ENCODE peak calls at places on chromosomes 4 and X, in nine cellular contexts. One of them, this sample, is unnamed.

GRCh38 chrX:36867143-36867542 is 141.0 kb upstream of the FAM47C start:
- DNase-seq in upper lobe of right lung: no peak
- DNase-seq in GM06990: no peak
- DNase-seq in right atrium auricular region: no peak
- DNase-seq in left ventricle myocardium inferior: no peak
- DNase-seq in skeletal muscle cell: no peak
- DNase-seq in endodermal cell: no peak
- DNase-seq in tibial nerve: no peak
- DNase-seq in left lung: no peak
- DNase-seq in this sample: no peak

GRCh38 chr4:109562457-109563237 is 2.6 kb downstream of the MCUB start:
- DNase-seq in right atrium auricular region: no peak
- DNase-seq in upper lobe of right lung: no peak
- DNase-seq in left lung: no peak
- DNase-seq in endodermal cell: no peak
- DNase-seq in GM06990: no peak
- DNase-seq in tibial nerve: no peak
- DNase-seq in skeletal muscle cell: no peak
- DNase-seq in left ventricle myocardium inferior: no peak
- DNase-seq in this sample: no peak

GRCh38 chrX:14361430-14361829 is 167.9 kb upstream of the GLRA2 start:
- DNase-seq in skeletal muscle cell: no peak
- DNase-seq in left lung: no peak
- DNase-seq in tibial nerve: no peak
- DNase-seq in left ventricle myocardium inferior: no peak
- DNase-seq in GM06990: no peak
- DNase-seq in upper lobe of right lung: no peak
- DNase-seq in endodermal cell: no peak
- DNase-seq in right atrium auricular region: no peak
- DNase-seq in this sample: no peak

GRCh38 chrX:22533898-22534297 is 261.2 kb downstream of the CBLL2 start:
- DNase-seq in upper lobe of right lung: no peak
- DNase-seq in right atrium auricular region: no peak
- DNase-seq in skeletal muscle cell: no peak
- DNase-seq in endodermal cell: peak; percentile 50
- DNase-seq in left ventricle myocardium inferior: no peak
- DNase-seq in left lung: no peak
- DNase-seq in tibial nerve: no peak
- DNase-seq in GM06990: no peak
- DNase-seq in this sample: no peak

GRCh38 chr4:164438321-164438720 is 315.6 kb upstream of the SMIM31 start:
- DNase-seq in left ventricle myocardium inferior: no peak
- DNase-seq in GM06990: no peak
- DNase-seq in endodermal cell: no peak
- DNase-seq in skeletal muscle cell: no peak
- DNase-seq in tibial nerve: no peak
- DNase-seq in left lung: no peak
- DNase-seq in upper lobe of right lung: no peak
- DNase-seq in right atrium auricular region: no peak
- DNase-seq in this sample: no peak

GRCh38 chr4:177938226-177938625 is 496.0 kb upstream of the AGA start:
- DNase-seq in left lung: no peak
- DNase-seq in right atrium auricular region: no peak
- DNase-seq in GM06990: no peak
- DNase-seq in tibial nerve: no peak
- DNase-seq in skeletal muscle cell: no peak
- DNase-seq in left ventricle myocardium inferior: no peak
- DNase-seq in endodermal cell: no peak
- DNase-seq in upper lobe of right lung: no peak
- DNase-seq in this sample: no peak

GRCh38 chrX:112688242-112688641 is 8.5 kb upstream of the LHFPL1 start:
- DNase-seq in right atrium auricular region: no peak
- DNase-seq in GM06990: no peak
- DNase-seq in left ventricle myocardium inferior: no peak
- DNase-seq in tibial nerve: no peak
- DNase-seq in left lung: no peak
- DNase-seq in endodermal cell: no peak
- DNase-seq in upper lobe of right lung: no peak
- DNase-seq in skeletal muscle cell: no peak
- DNase-seq in this sample: no peak

GRCh38 chr4:77201857-77202256 is 44.9 kb downstream of the CCNG2 start:
- DNase-seq in left lung: no peak
- DNase-seq in GM06990: no peak
- DNase-seq in tibial nerve: no peak
- DNase-seq in left ventricle myocardium inferior: no peak
- DNase-seq in upper lobe of right lung: no peak
- DNase-seq in skeletal muscle cell: no peak
- DNase-seq in endodermal cell: no peak
- DNase-seq in right atrium auricular region: no peak
- DNase-seq in this sample: no peak

GRCh38 chrX:130637591-130637990 is 235.8 kb downstream of the RBMX2 start:
- DNase-seq in tibial nerve: no peak
- DNase-seq in right atrium auricular region: no peak
- DNase-seq in upper lobe of right lung: no peak
- DNase-seq in GM06990: no peak
- DNase-seq in left lung: no peak
- DNase-seq in left ventricle myocardium inferior: no peak
- DNase-seq in skeletal muscle cell: peak; percentile 25
- DNase-seq in endodermal cell: no peak
- DNase-seq in this sample: no peak

GRCh38 chrX:52363247-52363883 is 5.5 kb upstream of the XAGE2 start:
- DNase-seq in skeletal muscle cell: no peak
- DNase-seq in endodermal cell: no peak
- DNase-seq in tibial nerve: no peak
- DNase-seq in left lung: no peak
- DNase-seq in right atrium auricular region: no peak
- DNase-seq in upper lobe of right lung: no peak
- DNase-seq in GM06990: no peak
- DNase-seq in left ventricle myocardium inferior: no peak
- DNase-seq in this sample: no peak

GRCh38 chr4:80264825-80265224 is 1.6 kb upstream of the FGF5 start:
- DNase-seq in right atrium auricular region: no peak
- DNase-seq in GM06990: no peak
- DNase-seq in left lung: no peak
- DNase-seq in skeletal muscle cell: no peak
- DNase-seq in left ventricle myocardium inferior: no peak
- DNase-seq in upper lobe of right lung: no peak
- DNase-seq in endodermal cell: no peak
- DNase-seq in tibial nerve: no peak
- DNase-seq in this sample: no peak

GRCh38 chr4:68599150-68599549 is 23.0 kb upstream of the UGT2B17 start:
- DNase-seq in tibial nerve: no peak
- DNase-seq in endodermal cell: no peak
- DNase-seq in left lung: no peak
- DNase-seq in right atrium auricular region: no peak
- DNase-seq in left ventricle myocardium inferior: no peak
- DNase-seq in GM06990: no peak
- DNase-seq in skeletal muscle cell: no peak
- DNase-seq in upper lobe of right lung: no peak
- DNase-seq in this sample: no peak

GRCh38 chrX:15952212-15952611 is 97.6 kb upstream of the AP1S2 start:
- DNase-seq in upper lobe of right lung: no peak
- DNase-seq in endodermal cell: no peak
- DNase-seq in left lung: no peak
- DNase-seq in right atrium auricular region: no peak
- DNase-seq in tibial nerve: no peak
- DNase-seq in skeletal muscle cell: no peak
- DNase-seq in GM06990: no peak
- DNase-seq in left ventricle myocardium inferior: no peak
- DNase-seq in this sample: no peak

GRCh38 chr4:67750691-67751090 is 3.5 kb downstream of the GNRHR start:
- DNase-seq in right atrium auricular region: no peak
- DNase-seq in endodermal cell: no peak
- DNase-seq in tibial nerve: no peak
- DNase-seq in skeletal muscle cell: no peak
- DNase-seq in upper lobe of right lung: no peak
- DNase-seq in GM06990: no peak
- DNase-seq in left ventricle myocardium inferior: no peak
- DNase-seq in left lung: no peak
- DNase-seq in this sample: no peak

GRCh38 chr4:82517043-82517442 is 44.7 kb downstream of the TMEM150C start:
- DNase-seq in GM06990: no peak
- DNase-seq in skeletal muscle cell: no peak
- DNase-seq in left lung: no peak
- DNase-seq in left ventricle myocardium inferior: no peak
- DNase-seq in tibial nerve: no peak
- DNase-seq in upper lobe of right lung: no peak
- DNase-seq in endodermal cell: no peak
- DNase-seq in right atrium auricular region: no peak
- DNase-seq in this sample: no peak

GRCh38 chrX:37692918-37693317 is 7.3 kb downstream of the XK start:
- DNase-seq in GM06990: no peak
- DNase-seq in left ventricle myocardium inferior: no peak
- DNase-seq in skeletal muscle cell: no peak
- DNase-seq in endodermal cell: no peak
- DNase-seq in right atrium auricular region: no peak
- DNase-seq in upper lobe of right lung: no peak
- DNase-seq in tibial nerve: no peak
- DNase-seq in left lung: no peak
- DNase-seq in this sample: no peak

GRCh38 chr4:184937745-184938144 is 80.5 kb upstream of the HELT start:
- DNase-seq in GM06990: no peak
- DNase-seq in skeletal muscle cell: no peak
- DNase-seq in endodermal cell: no peak
- DNase-seq in left lung: no peak
- DNase-seq in tibial nerve: no peak
- DNase-seq in right atrium auricular region: no peak
- DNase-seq in left ventricle myocardium inferior: no peak
- DNase-seq in upper lobe of right lung: no peak
- DNase-seq in this sample: no peak

GRCh38 chr4:174604198-174604597 is 81.9 kb upstream of the HPGD start:
- DNase-seq in GM06990: no peak
- DNase-seq in upper lobe of right lung: no peak
- DNase-seq in skeletal muscle cell: peak; percentile 41
- DNase-seq in left ventricle myocardium inferior: no peak
- DNase-seq in left lung: no peak
- DNase-seq in tibial nerve: no peak
- DNase-seq in right atrium auricular region: no peak
- DNase-seq in endodermal cell: no peak
- DNase-seq in this sample: no peak

GRCh38 chr4:183288955-183289354 is 31.1 kb downstream of the CLDN22 start:
- DNase-seq in upper lobe of right lung: no peak
- DNase-seq in left lung: no peak
- DNase-seq in GM06990: no peak
- DNase-seq in endodermal cell: no peak
- DNase-seq in left ventricle myocardium inferior: no peak
- DNase-seq in right atrium auricular region: no peak
- DNase-seq in tibial nerve: no peak
- DNase-seq in skeletal muscle cell: no peak
- DNase-seq in this sample: no peak

GRCh38 chr4:75973770-75974169 is 17.0 kb downstream of the SDAD1 start:
- DNase-seq in tibial nerve: no peak
- DNase-seq in upper lobe of right lung: no peak
- DNase-seq in endodermal cell: no peak
- DNase-seq in left ventricle myocardium inferior: no peak
- DNase-seq in GM06990: no peak
- DNase-seq in left lung: no peak
- DNase-seq in skeletal muscle cell: no peak
- DNase-seq in right atrium auricular region: no peak
- DNase-seq in this sample: no peak

GRCh38 chr4:75980576-75980975 is 10.2 kb downstream of the SDAD1 start:
- DNase-seq in endodermal cell: no peak
- DNase-seq in right atrium auricular region: no peak
- DNase-seq in tibial nerve: no peak
- DNase-seq in upper lobe of right lung: no peak
- DNase-seq in left lung: no peak
- DNase-seq in GM06990: no peak
- DNase-seq in skeletal muscle cell: no peak
- DNase-seq in left ventricle myocardium inferior: no peak
- DNase-seq in this sample: no peak

DNA sequence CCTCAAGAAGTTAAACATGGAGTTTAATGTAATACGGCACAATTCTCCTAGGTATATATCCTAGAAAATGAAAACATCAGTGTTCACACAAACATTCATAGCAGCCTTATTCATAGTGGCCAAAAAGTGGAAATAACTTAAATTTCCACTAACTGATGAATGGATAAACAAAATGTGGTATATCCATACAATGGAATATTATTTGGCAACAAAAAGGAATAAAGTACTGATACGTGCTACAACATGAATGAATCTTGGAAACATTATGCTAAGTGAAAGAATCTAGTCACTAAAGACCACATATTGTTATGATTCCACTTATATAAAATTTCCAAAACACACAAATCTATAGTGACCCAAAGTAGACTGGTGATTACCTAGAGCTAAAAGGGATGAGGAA is 14.6 kb downstream of the SDAD1 start:
- DNase-seq in left lung: no peak
- DNase-seq in left ventricle myocardium inferior: no peak
- DNase-seq in endodermal cell: no peak
- DNase-seq in skeletal muscle cell: no peak
- DNase-seq in upper lobe of right lung: no peak
- DNase-seq in GM06990: no peak
- DNase-seq in tibial nerve: no peak
- DNase-seq in right atrium auricular region: no peak
- DNase-seq in this sample: no peak
- H3K4me3 ChIP-seq in left lung: no peak overlapping the region
- H3K4me3 ChIP-seq in left ventricle myocardium inferior: no peak overlapping the region
- H3K4me3 ChIP-seq in endodermal cell: no peak overlapping the region
- H3K4me3 ChIP-seq in skeletal muscle cell: no peak overlapping the region
- H3K4me3 ChIP-seq in upper lobe of right lung: no peak overlapping the region
- H3K4me3 ChIP-seq in GM06990: no peak overlapping the region
- H3K4me3 ChIP-seq in tibial nerve: no peak overlapping the region
- H3K4me3 ChIP-seq in right atrium auricular region: no peak overlapping the region
- H3K4me3 ChIP-seq in this sample: no peak overlapping the region

GRCh38 chr4:143358419-143358818 is 21.7 kb downstream of the GAB1 start:
- DNase-seq in upper lobe of right lung: no peak
- DNase-seq in left lung: no peak
- DNase-seq in right atrium auricular region: no peak
- DNase-seq in left ventricle myocardium inferior: no peak
- DNase-seq in GM06990: no peak
- DNase-seq in endodermal cell: no peak
- DNase-seq in tibial nerve: no peak
- DNase-seq in skeletal muscle cell: no peak
- DNase-seq in this sample: no peak
- H3K4me3 ChIP-seq in upper lobe of right lung: no peak overlapping the region
- H3K4me3 ChIP-seq in left lung: no peak overlapping the region
- H3K4me3 ChIP-seq in right atrium auricular region: no peak overlapping the region
- H3K4me3 ChIP-seq in left ventricle myocardium inferior: no peak overlapping the region
- H3K4me3 ChIP-seq in GM06990: no peak overlapping the region
- H3K4me3 ChIP-seq in endodermal cell: no peak overlapping the region
- H3K4me3 ChIP-seq in tibial nerve: no peak overlapping the region
- H3K4me3 ChIP-seq in skeletal muscle cell: no peak overlapping the region
- H3K4me3 ChIP-seq in this sample: no peak overlapping the region

GRCh38 chrX:39802906-39803305 is 294.9 kb downstream of the BCOR start:
- DNase-seq in right atrium auricular region: no peak
- DNase-seq in tibial nerve: no peak
- DNase-seq in skeletal muscle cell: no peak
- DNase-seq in upper lobe of right lung: no peak
- DNase-seq in left ventricle myocardium inferior: no peak
- DNase-seq in left lung: no peak
- DNase-seq in GM06990: no peak
- DNase-seq in endodermal cell: no peak
- DNase-seq in this sample: no peak
- H3K4me3 ChIP-seq in right atrium auricular region: no peak overlapping the region
- H3K4me3 ChIP-seq in tibial nerve: no peak overlapping the region
- H3K4me3 ChIP-seq in skeletal muscle cell: no peak overlapping the region
- H3K4me3 ChIP-seq in upper lobe of right lung: no peak overlapping the region
- H3K4me3 ChIP-seq in left ventricle myocardium inferior: no peak overlapping the region
- H3K4me3 ChIP-seq in left lung: no peak overlapping the region
- H3K4me3 ChIP-seq in GM06990: no peak overlapping the region
- H3K4me3 ChIP-seq in endodermal cell: no peak overlapping the region
- H3K4me3 ChIP-seq in this sample: no peak overlapping the region

GRCh38 chrX:389021-389441 is 2.3 kb upstream of the PPP2R3B start:
- DNase-seq in upper lobe of right lung: no peak
- DNase-seq in right atrium auricular region: no peak
- DNase-seq in left ventricle myocardium inferior: no peak
- DNase-seq in GM06990: no peak
- DNase-seq in left lung: no peak
- DNase-seq in tibial nerve: no peak
- DNase-seq in endodermal cell: no peak
- DNase-seq in skeletal muscle cell: no peak
- DNase-seq in this sample: no peak
- H3K4me3 ChIP-seq in upper lobe of right lung: no peak overlapping the region
- H3K4me3 ChIP-seq in right atrium auricular region: no peak overlapping the region
- H3K4me3 ChIP-seq in left ventricle myocardium inferior: no peak overlapping the region
- H3K4me3 ChIP-seq in GM06990: no peak overlapping the region
- H3K4me3 ChIP-seq in left lung: no peak overlapping the region
- H3K4me3 ChIP-seq in tibial nerve: no peak overlapping the region
- H3K4me3 ChIP-seq in endodermal cell: no peak overlapping the region
- H3K4me3 ChIP-seq in skeletal muscle cell: no peak overlapping the region
- H3K4me3 ChIP-seq in this sample: no peak overlapping the region

This sample was measured in heart right ventricle.